ENCODE peak calls at places on chromosomes 16 and 17, in seven cellular contexts. E is HCT116, B is neural progenitor cell, O is mesenchymal stem cell, S is MM.1S, Y is IMR-90, X is GM23248. J is an unnamed sample.
A peak's percentile ranks its signal among the peaks of the same experiment; 100 is the strongest.

GRCh38 chr17:6429266-6429665 is 5.7 kb downstream of the AIPL1 start:
- DNase-seq in E (no peak), B (peak; percentile 86), O (no peak), S (no peak), Y (no peak), X (no peak), J (no peak)

GRCh38 chr16:11412175-11412904 is 67.1 kb downstream of the RMI2 start:
- DNase-seq in E (no peak), B (no peak), O (no peak), S (no peak), Y (no peak), X (no peak), J (no peak)

GRCh38 chr16:69309316-69309715 is 1.8 kb upstream of the VPS4A start:
- DNase-seq in E (no peak), B (no peak), O (no peak), S (no peak), Y (no peak), X (peak; percentile 50), J (no peak)

GRCh38 chr16:66619534-66620418 is 15.3 kb downstream of the CMTM3 start:
- DNase-seq in E (no peak), B (no peak), O (peak; percentile 69), S (no peak), Y (peak; percentile 65), X (peak; percentile 81), J (peak; percentile 48)

GRCh38 chr17:74117087-74117486 is 86.4 kb upstream of the RPL38 start:
- DNase-seq in E (no peak), B (no peak), O (no peak), S (no peak), Y (no peak), X (no peak), J (no peak)

GRCh38 chr17:18155179-18155578 is 28.4 kb upstream of the ALKBH5 start:
- DNase-seq in E (no peak), B (no peak), O (no peak), S (no peak), Y (no peak), X (no peak), J (no peak)

GRCh38 chr17:20988896-20989295 is 53.9 kb downstream of the USP22 start:
- DNase-seq in E (no peak), B (no peak), O (no peak), S (no peak), Y (no peak), X (no peak), J (no peak)

GRCh38 chr17:41015473-41015872 is 6.5 kb upstream of the KRTAP3-1 start:
- DNase-seq in E (no peak), B (no peak), O (no peak), S (no peak), Y (no peak), X (no peak), J (no peak)

GRCh38 chr16:64983983-64984382 is 137.9 kb downstream of the CDH11 start:
- DNase-seq in E (no peak), B (peak; percentile 74), O (peak; percentile 92), S (no peak), Y (peak; percentile 89), X (peak; percentile 83), J (peak; percentile 73)

GRCh38 chr17:32126746-32127145 is 15.6 kb upstream of the RHOT1 start:
- DNase-seq in E (no peak), B (no peak), O (no peak), S (no peak), Y (no peak), X (no peak), J (no peak)

GRCh38 chr16:56855936-56856335 is 9.1 kb upstream of the SLC12A3 start:
- DNase-seq in E (no peak), B (no peak), O (no peak), S (no peak), Y (no peak), X (no peak), J (no peak)

GRCh38 chr17:67569873-67570272 is 147.9 kb upstream of the NOL11 start:
- DNase-seq in E (no peak), B (no peak), O (no peak), S (no peak), Y (no peak), X (peak; percentile 6), J (peak; percentile 3)

GRCh38 chr16:47459603-47460002 is 1.3 kb downstream of the ITFG1 start:
- DNase-seq in E (no peak), B (no peak), O (no peak), S (no peak), Y (no peak), X (no peak), J (no peak)

GRCh38 chr17:60107526-60108257 is 29.0 kb upstream of the HEATR6 start:
- DNase-seq in E (no peak), B (no peak), O (no peak), S (no peak), Y (no peak), X (peak; percentile 60), J (peak; percentile 34)

GRCh38 chr17:28959471-28959871 is 8.2 kb upstream of the PHF12 start:
- DNase-seq in E (no peak), B (no peak), O (no peak), S (no peak), Y (no peak), X (no peak), J (no peak)

GRCh38 chr16:87806608-87807546 is 41.1 kb upstream of the KLHDC4 start:
- DNase-seq in E (peak; percentile 77), B (no peak), O (peak; percentile 84), S (peak; percentile 18), Y (peak; percentile 92), X (peak; percentile 94), J (peak; percentile 95)

GRCh38 chr17:12597895-12598294 is 67.8 kb upstream of the MYOCD start:
- DNase-seq in E (no peak), B (no peak), O (no peak), S (no peak), Y (no peak), X (no peak), J (no peak)

GRCh38 chr17:40283662-40284061 is 4.0 kb upstream of the CDC6 start:
- DNase-seq in E (peak; percentile 87), B (no peak), O (peak; percentile 88), S (no peak), Y (peak; percentile 96), X (peak; percentile 96), J (peak; percentile 75)

GRCh38 chr17:48037036-48037881 is at the start of gene COPZ2:
- DNase-seq in E (no peak), B (peak; percentile 70), O (peak; percentile 62), S (peak; percentile 49), Y (peak; percentile 44), X (peak; percentile 91), J (peak; percentile 84)

GRCh38 chr17:42675348-42675983 is 1.3 kb downstream of the PLEKHH3 start:
- DNase-seq in E (no peak), B (no peak), O (no peak), S (peak; percentile 27), Y (no peak), X (no peak), J (peak; percentile 14)
- H3K4me1 ChIP-seq in E (peaks cover 56% of the 10 kb centered on the region), B (peaks cover 37% of the 10 kb centered on the region), O (peaks cover 52% of the 10 kb centered on the region), S (peaks cover 18% of the 10 kb centered on the region), Y (peaks cover 32% of the 10 kb centered on the region), X (peaks cover 34% of the 10 kb centered on the region), J (peaks cover 42% of the 10 kb centered on the region)

DNA sequence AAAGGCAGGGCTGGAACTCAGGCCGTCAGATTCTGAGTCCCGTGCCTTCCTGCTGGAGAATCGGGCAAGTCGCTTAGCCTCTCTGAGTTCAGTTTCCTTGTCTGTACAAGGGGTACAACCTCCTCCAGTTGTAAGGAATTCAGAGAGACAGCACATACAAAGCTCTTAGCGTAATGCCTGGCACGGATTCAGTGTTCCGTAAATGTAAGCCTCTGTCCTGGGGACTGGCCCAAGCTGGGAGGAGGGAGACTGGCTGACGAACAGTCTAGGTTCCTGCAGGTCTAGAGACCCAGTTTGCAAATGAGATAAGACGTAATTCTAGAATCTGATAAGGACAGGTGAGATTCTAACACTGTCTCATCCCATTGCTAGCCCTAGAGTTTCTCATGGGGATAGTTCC is 9.9 kb downstream of the METTL22 start:
- DNase-seq in E (no peak), B (no peak), O (no peak), S (no peak), Y (no peak), X (no peak), J (no peak)
- H3K9ac ChIP-seq in E (no peak overlapping the region), B (no peak overlapping the region), O (no peak overlapping the region), S (no peak overlapping the region), Y (no peak overlapping the region), X (no peak overlapping the region), J (no peak overlapping the region)

GRCh38 chr16:1042776-1043349 is 29.7 kb upstream of the SSTR5 start:
- DNase-seq in E (no peak), B (no peak), O (no peak), S (peak; percentile 66), Y (no peak), X (peak; percentile 50), J (no peak)

GRCh38 chr16:1043831-1044514 is 28.6 kb upstream of the SSTR5 start:
- DNase-seq in E (no peak), B (no peak), O (no peak), S (no peak), Y (no peak), X (peak; percentile 38), J (no peak)

GRCh38 chr16:1046271-1046955 is 26.1 kb upstream of the SSTR5 start:
- DNase-seq in E (no peak), B (no peak), O (no peak), S (no peak), Y (no peak), X (no peak), J (no peak)

GRCh38 chr16:1045363-1046270 is 26.9 kb upstream of the SSTR5 start:
- DNase-seq in E (no peak), B (no peak), O (no peak), S (no peak), Y (no peak), X (no peak), J (no peak)

DNA sequence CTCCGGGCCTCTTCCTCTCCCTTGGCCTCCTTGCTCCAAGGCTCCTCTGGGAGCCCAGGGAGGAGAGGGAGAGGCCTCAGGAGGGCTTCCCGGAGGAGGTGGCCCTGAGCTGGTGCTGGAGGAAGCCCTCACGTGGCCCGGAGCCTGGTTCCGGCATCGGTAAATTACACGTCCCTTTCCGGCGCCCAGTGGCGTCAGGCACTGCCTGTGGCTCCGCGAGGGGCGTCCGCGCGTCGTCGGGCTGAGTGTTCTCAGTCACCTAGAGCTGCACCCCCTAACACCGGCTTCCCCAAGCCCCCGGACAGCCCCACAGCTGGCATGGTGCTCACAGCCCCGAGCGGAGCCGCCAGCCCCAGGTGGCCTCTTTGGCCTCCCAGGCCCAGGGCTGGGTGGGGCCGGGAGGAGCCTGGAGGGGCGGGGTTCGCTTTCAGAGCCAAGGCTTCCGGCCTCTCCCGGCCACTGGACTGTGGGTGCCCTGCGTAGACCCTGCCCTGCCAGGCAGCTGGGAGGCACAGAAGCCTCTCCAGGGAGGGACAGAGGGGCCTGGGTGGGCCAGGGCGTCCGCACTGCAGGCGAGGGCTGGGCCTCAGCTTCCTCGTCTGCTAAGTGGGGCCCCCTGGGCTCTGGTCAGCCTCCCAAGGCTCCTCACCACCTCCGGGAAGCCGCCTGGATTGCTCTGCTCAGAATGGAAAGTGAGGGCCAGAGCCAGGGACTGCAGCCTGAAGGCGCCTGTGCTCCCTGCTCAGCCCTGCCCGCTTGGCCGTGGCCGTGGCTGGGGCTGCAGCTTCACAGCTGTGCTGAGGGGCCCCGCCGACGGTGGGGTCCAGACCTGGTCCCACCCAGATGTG is 27.8 kb upstream of the SSTR5 start:
- DNase-seq in E (no peak), B (no peak), O (no peak), S (no peak), Y (no peak), X (no peak), J (no peak)
- H3K4me1 ChIP-seq in E (peaks cover 51% of the 10 kb centered on the region), B (peaks cover 10% of the 10 kb centered on the region), O (peaks cover 2% of the 10 kb centered on the region), S (peaks cover 7% of the 10 kb centered on the region), Y (no peaks in the 10 kb centered on the region), X (no peaks in the 10 kb centered on the region), J (peaks cover 17% of the 10 kb centered on the region)

DNA sequence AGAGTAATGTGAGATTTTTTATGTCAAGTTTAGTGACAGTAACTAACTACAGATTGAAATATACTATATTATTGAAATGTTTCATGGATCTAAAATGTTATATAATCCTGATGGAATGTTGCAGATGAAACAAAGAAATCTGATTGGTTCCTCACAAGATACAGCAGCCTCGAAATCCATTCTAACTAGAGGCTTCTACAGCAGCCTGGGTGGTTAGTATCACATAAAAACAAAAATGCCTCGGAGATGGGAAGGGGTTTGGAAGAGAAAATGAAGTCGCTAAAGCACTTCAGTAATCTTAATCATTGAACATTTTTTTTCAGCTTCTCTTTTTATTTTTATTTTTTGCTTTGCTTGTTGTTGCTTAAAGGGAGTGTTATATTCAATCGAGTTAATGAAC is 75.2 kb downstream of the TANC2 start:
- DNase-seq in E (no peak), B (no peak), O (no peak), S (no peak), Y (no peak), X (no peak), J (no peak)
- H3K9ac ChIP-seq in E (no peak overlapping the region), B (no peak overlapping the region), O (no peak overlapping the region), S (no peak overlapping the region), Y (no peak overlapping the region), X (no peak overlapping the region), J (no peak overlapping the region)

J was measured in adipocyte.